ENCODE peak calls at places on chromosomes 6 and 20, in four cellular contexts. One of them, this sample, is unnamed.

GRCh38 chr20:38290829-38291581 is 13.0 kb upstream of the BPI start:
- DNase-seq in stimulated activated CD8-positive, alpha-beta memory T cell treated with anti-CD3 and anti-CD28 coated beads, Interleukin-4, amount 100 ng/mL, for 24 hours: no peak
- DNase-seq in GM12865: peak
- DNase-seq in type B pancreatic cell: no peak
- DNase-seq in this sample: peak

GRCh38 chr20:1150218-1150617 is 31.8 kb downstream of the PSMF1 start:
- DNase-seq in stimulated activated CD8-positive, alpha-beta memory T cell treated with anti-CD3 and anti-CD28 coated beads, Interleukin-4, amount 100 ng/mL, for 24 hours: no peak
- DNase-seq in GM12865: no peak
- DNase-seq in type B pancreatic cell: no peak
- DNase-seq in this sample: no peak

GRCh38 chr20:25039697-25040437 is 18.1 kb downstream of the ACSS1 start:
- DNase-seq in stimulated activated CD8-positive, alpha-beta memory T cell treated with anti-CD3 and anti-CD28 coated beads, Interleukin-4, amount 100 ng/mL, for 24 hours: no peak
- DNase-seq in GM12865: no peak
- DNase-seq in type B pancreatic cell: no peak
- DNase-seq in this sample: no peak

GRCh38 chr6:164163239-164163638 is 748.7 kb downstream of the QKI start:
- DNase-seq in stimulated activated CD8-positive, alpha-beta memory T cell treated with anti-CD3 and anti-CD28 coated beads, Interleukin-4, amount 100 ng/mL, for 24 hours: no peak
- DNase-seq in GM12865: no peak
- DNase-seq in type B pancreatic cell: no peak
- DNase-seq in this sample: no peak

GRCh38 chr6:157469378-157469777 is 88.4 kb downstream of the ZDHHC14 start:
- DNase-seq in stimulated activated CD8-positive, alpha-beta memory T cell treated with anti-CD3 and anti-CD28 coated beads, Interleukin-4, amount 100 ng/mL, for 24 hours: no peak
- DNase-seq in GM12865: no peak
- DNase-seq in type B pancreatic cell: no peak
- DNase-seq in this sample: no peak

GRCh38 chr6:159117031-159117430 is 52.2 kb upstream of the FNDC1 start:
- DNase-seq in stimulated activated CD8-positive, alpha-beta memory T cell treated with anti-CD3 and anti-CD28 coated beads, Interleukin-4, amount 100 ng/mL, for 24 hours: no peak
- DNase-seq in GM12865: no peak
- DNase-seq in type B pancreatic cell: no peak
- DNase-seq in this sample: no peak

GRCh38 chr6:45661667-45662066 is 283.9 kb upstream of the SUPT3H start:
- DNase-seq in stimulated activated CD8-positive, alpha-beta memory T cell treated with anti-CD3 and anti-CD28 coated beads, Interleukin-4, amount 100 ng/mL, for 24 hours: no peak
- DNase-seq in GM12865: no peak
- DNase-seq in type B pancreatic cell: no peak
- DNase-seq in this sample: no peak

GRCh38 chr20:44828640-44829039 is 18.3 kb upstream of the RIMS4 start:
- DNase-seq in stimulated activated CD8-positive, alpha-beta memory T cell treated with anti-CD3 and anti-CD28 coated beads, Interleukin-4, amount 100 ng/mL, for 24 hours: no peak
- DNase-seq in GM12865: no peak
- DNase-seq in type B pancreatic cell: no peak
- DNase-seq in this sample: peak

GRCh38 chr20:4091332-4092135 is 76.2 kb upstream of the RNF24 start:
- DNase-seq in stimulated activated CD8-positive, alpha-beta memory T cell treated with anti-CD3 and anti-CD28 coated beads, Interleukin-4, amount 100 ng/mL, for 24 hours: peak
- DNase-seq in GM12865: peak
- DNase-seq in type B pancreatic cell: no peak
- DNase-seq in this sample: peak

GRCh38 chr20:48910360-48910781 is 11.1 kb upstream of the ARFGEF2 start:
- DNase-seq in stimulated activated CD8-positive, alpha-beta memory T cell treated with anti-CD3 and anti-CD28 coated beads, Interleukin-4, amount 100 ng/mL, for 24 hours: no peak
- DNase-seq in GM12865: peak
- DNase-seq in type B pancreatic cell: no peak
- DNase-seq in this sample: no peak

GRCh38 chr6:33577106-33577535 is 3.0 kb downstream of the BAK1 start:
- DNase-seq in stimulated activated CD8-positive, alpha-beta memory T cell treated with anti-CD3 and anti-CD28 coated beads, Interleukin-4, amount 100 ng/mL, for 24 hours: no peak
- DNase-seq in GM12865: no peak
- DNase-seq in type B pancreatic cell: no peak
- DNase-seq in this sample: no peak

GRCh38 chr20:50345712-50346371 is 155.2 kb downstream of the CEBPB start:
- DNase-seq in stimulated activated CD8-positive, alpha-beta memory T cell treated with anti-CD3 and anti-CD28 coated beads, Interleukin-4, amount 100 ng/mL, for 24 hours: no peak
- DNase-seq in GM12865: no peak
- DNase-seq in type B pancreatic cell: no peak
- DNase-seq in this sample: no peak

This sample was measured in osteocyte.